ENCODE peak calls at places on chromosomes 4 and X, in four cellular contexts. X, C, A and D are unnamed samples.

GRCh38 chr4:145909331-145909730 is 29.3 kb downstream of the ZNF827 start:
- DNase-seq in X (peak), C (no peak), A (no peak), D (no peak)

GRCh38 chrX:107571296-107571998 is 56.9 kb upstream of the PRPS1 start:
- DNase-seq in X (no peak), C (no peak), A (no peak), D (peak)

GRCh38 chrX:16023790-16024734 is 99.3 kb upstream of the GRPR start:
- DNase-seq in X (no peak), C (peak), A (no peak), D (peak)

GRCh38 chr4:26171953-26172352 is 148.9 kb upstream of the RBPJ start:
- DNase-seq in X (no peak), C (no peak), A (no peak), D (no peak)

GRCh38 chr4:1628892-1629703 is 55.0 kb downstream of the FAM53A start:
- DNase-seq in X (peak), C (no peak), A (no peak), D (peak)

GRCh38 chrX:104172121-104172520 is 5.9 kb downstream of the FAM199X start:
- DNase-seq in X (no peak), C (no peak), A (no peak), D (no peak)

GRCh38 chr4:83364312-83364711 is 29.7 kb upstream of the HPSE start:
- DNase-seq in X (no peak), C (no peak), A (no peak), D (no peak)

GRCh38 chr4:24657768-24658617 is 73.6 kb upstream of the DHX15 start:
- DNase-seq in X (no peak), C (peak), A (peak), D (peak)

GRCh38 chrX:33062016-33062415 is 149.3 kb downstream of the DMD start:
- DNase-seq in X (no peak), C (no peak), A (no peak), D (no peak)

GRCh38 chr4:80265571-80266266 is 745 bp upstream of the FGF5 start:
- DNase-seq in X (no peak), C (no peak), A (no peak), D (no peak)

GRCh38 chr4:173794662-173795061 is 264.6 kb upstream of the HAND2 start:
- DNase-seq in X (no peak), C (no peak), A (no peak), D (no peak)

GRCh38 chrX:16185725-16186136 is 18.4 kb downstream of the MAGEB17 start:
- DNase-seq in X (no peak), C (peak), A (no peak), D (no peak)

GRCh38 chrX:134551365-134552095 is 91.6 kb downstream of the HPRT1 start:
- DNase-seq in X (no peak), C (no peak), A (no peak), D (no peak)

GRCh38 chr4:98506462-98507132 is 151.8 kb downstream of the TSPAN5 start:
- DNase-seq in X (no peak), C (no peak), A (no peak), D (no peak)

GRCh38 chr4:84451546-84451945 is 47.5 kb downstream of the NKX6-1 start:
- DNase-seq in X (no peak), C (no peak), A (no peak), D (no peak)

GRCh38 chr4:77805802-77806201 is 13.4 kb downstream of the CNOT6L start:
- DNase-seq in X (no peak), C (no peak), A (no peak), D (no peak)

GRCh38 chrX:103254171-103254824 is 657 bp downstream of the TCEAL8 start:
- DNase-seq in X (peak), C (peak), A (peak), D (peak)

GRCh38 chrX:5278908-5279307 is 949.8 kb downstream of the NLGN4X start:
- DNase-seq in X (no peak), C (no peak), A (no peak), D (no peak)

GRCh38 chrX:110103344-110103743 is 100.4 kb downstream of the TMEM164 start:
- DNase-seq in X (no peak), C (no peak), A (peak), D (no peak)

GRCh38 chr4:119337010-119337409 is 15.1 kb upstream of the FABP2 start:
- DNase-seq in X (no peak), C (no peak), A (no peak), D (no peak)

GRCh38 chrX:30577362-30577961 is at the start of gene TASL:
- DNase-seq in X (no peak), C (peak), A (no peak), D (no peak)

GRCh38 chr4:108902769-108903168 is 139.9 kb upstream of the ETNPPL start:
- DNase-seq in X (no peak), C (no peak), A (no peak), D (no peak)

GRCh38 chr4:187480146-187481145 is 515.1 kb upstream of the ZFP42 start:
- DNase-seq in X (no peak), C (no peak), A (no peak), D (no peak)

GRCh38 chr4:187474238-187474637 is 521.3 kb upstream of the ZFP42 start:
- DNase-seq in X (no peak), C (no peak), A (no peak), D (no peak)

GRCh38 chr4:187475901-187476300 is 519.7 kb upstream of the ZFP42 start:
- DNase-seq in X (no peak), C (no peak), A (no peak), D (no peak)

GRCh38 chr4:187477224-187477623 is 518.3 kb upstream of the ZFP42 start:
- DNase-seq in X (no peak), C (no peak), A (no peak), D (no peak)

GRCh38 chr4:187478292-187479205 is 517.0 kb upstream of the ZFP42 start:
- DNase-seq in X (no peak), C (no peak), A (no peak), D (no peak)
- H3K9ac ChIP-seq in X (no peak), C (no peak), A (no peak), D (no peak)

DNA sequence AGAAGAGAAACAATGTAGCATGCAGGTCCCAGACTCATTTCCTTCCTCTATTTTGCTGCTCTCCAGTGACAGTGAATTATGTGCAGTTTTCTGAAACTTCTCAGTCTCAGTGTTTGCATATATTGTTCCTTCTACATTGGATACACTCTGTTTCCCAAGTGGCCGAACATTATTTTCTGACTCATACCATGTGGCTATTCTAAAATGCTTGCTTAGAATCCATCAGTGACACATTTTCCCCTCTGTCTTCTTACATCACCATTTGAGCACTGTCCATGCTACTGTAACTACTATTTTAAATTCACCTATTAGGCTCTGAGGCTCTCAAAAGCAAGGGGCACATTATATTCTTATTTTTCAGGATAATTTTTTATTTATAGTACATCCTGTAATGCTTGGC is 305.8 kb downstream of the PDHA2 start:
- DNase-seq in X (no peak), C (no peak), A (no peak), D (no peak)
- TF ChIP-seq SUZ12 in X (no peak), C (no peak), A (no peak), D (no peak)

GRCh38 chr4:88008133-88008621 is 742 bp downstream of the PKD2 start:
- DNase-seq in X (peak), C (no peak), A (no peak), D (peak)
- H3K9ac ChIP-seq in X (peak), C (peak), A (peak), D (peak)

GRCh38 chrX:45811307-45811706 is 610.6 kb upstream of the DIPK2B start:
- DNase-seq in X (no peak), C (no peak), A (no peak), D (no peak)

GRCh38 chrX:45807572-45808425 is 607.1 kb upstream of the DIPK2B start:
- DNase-seq in X (no peak), C (no peak), A (no peak), D (no peak)

GRCh38 chrX:45801554-45801953 is 600.9 kb upstream of the DIPK2B start:
- DNase-seq in X (no peak), C (no peak), A (no peak), D (no peak)

GRCh38 chrX:45803383-45803921 is 602.8 kb upstream of the DIPK2B start:
- DNase-seq in X (no peak), C (no peak), A (no peak), D (no peak)

GRCh38 chrX:45806410-45807121 is 605.9 kb upstream of the DIPK2B start:
- DNase-seq in X (no peak), C (peak), A (no peak), D (no peak)
- TF ChIP-seq SUZ12 in X (no peak), C (no peak), A (no peak), D (no peak)

GRCh38 chr4:180394730-180395129 is 1848.5 kb upstream of the TENM3 start:
- DNase-seq in X (no peak), C (no peak), A (no peak), D (no peak)

GRCh38 chr4:180394307-180394706 is 1848.9 kb upstream of the TENM3 start:
- DNase-seq in X (no peak), C (no peak), A (no peak), D (no peak)

DNA sequence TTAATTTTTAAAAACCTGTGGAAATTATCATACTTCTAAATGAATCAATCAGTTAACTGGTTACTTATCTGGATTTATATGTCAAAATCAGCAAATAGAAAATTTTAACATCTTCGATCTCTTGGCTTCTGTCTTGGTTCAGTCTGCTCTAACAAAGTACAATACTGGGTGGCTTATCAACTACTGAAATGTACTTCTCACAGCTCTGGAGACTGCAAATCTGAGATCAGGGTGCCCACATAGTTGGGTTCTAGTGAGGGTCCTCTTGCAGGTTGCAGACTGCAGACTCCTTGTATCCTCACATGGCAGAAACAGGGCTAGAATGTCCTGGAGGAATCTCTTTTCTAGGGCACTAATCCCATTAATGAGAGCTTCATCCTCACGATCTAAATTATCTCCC is 1851.6 kb upstream of the TENM3 start:
- DNase-seq in X (no peak), C (no peak), A (no peak), D (no peak)
- H3K9ac ChIP-seq in X (no peak), C (no peak), A (no peak), D (no peak)

DNA sequence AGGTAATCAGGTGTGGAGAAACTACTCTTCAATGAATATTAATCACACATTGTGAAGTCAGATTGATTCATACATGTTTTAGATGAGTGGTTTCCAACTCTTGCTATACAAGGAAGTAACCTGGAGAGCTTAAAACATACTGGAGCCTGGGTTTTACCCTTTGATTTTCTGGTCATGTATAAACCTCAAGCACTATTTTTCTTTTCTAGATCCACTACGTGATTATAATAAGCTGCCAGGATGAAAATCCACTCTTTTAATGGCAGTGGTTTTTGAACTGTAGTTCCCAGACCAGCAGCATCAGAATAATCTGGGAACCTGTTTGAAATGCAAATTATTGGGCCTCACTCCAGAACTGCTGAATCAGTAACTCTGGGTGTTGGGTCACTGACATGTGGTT is 63.5 kb downstream of the DCAF12L1 start:
- DNase-seq in X (no peak), C (no peak), A (peak), D (no peak)
- TF ChIP-seq SUZ12 in X (no peak), C (no peak), A (no peak), D (no peak)